ENCODE peak calls at places on chromosomes 1 and 21, in nine cellular contexts. One of them, this sample, is unnamed.

GRCh38 chr1:231584117-231584516 is 42.5 kb upstream of the DISC1 start:
- DNase-seq in prostate gland: no peak
- DNase-seq in GM23338: no peak
- DNase-seq in astrocyte of the spinal cord: peak
- DNase-seq in fibroblast of pulmonary artery: peak
- DNase-seq in fibroblast of lung: peak
- DNase-seq in colonic mucosa: no peak
- DNase-seq in OCI-LY7: peak
- DNase-seq in esophagus muscularis mucosa: no peak
- DNase-seq in this sample: peak

GRCh38 chr1:7561331-7561921 is 209.7 kb upstream of the VAMP3 start:
- DNase-seq in prostate gland: no peak
- DNase-seq in GM23338: peak
- DNase-seq in astrocyte of the spinal cord: no peak
- DNase-seq in fibroblast of pulmonary artery: peak
- DNase-seq in fibroblast of lung: no peak
- DNase-seq in colonic mucosa: no peak
- DNase-seq in OCI-LY7: no peak
- DNase-seq in esophagus muscularis mucosa: no peak
- DNase-seq in this sample: no peak

GRCh38 chr1:94379615-94380014 is 38.6 kb upstream of the ABCD3 start:
- DNase-seq in prostate gland: no peak
- DNase-seq in GM23338: no peak
- DNase-seq in astrocyte of the spinal cord: no peak
- DNase-seq in fibroblast of pulmonary artery: no peak
- DNase-seq in fibroblast of lung: no peak
- DNase-seq in colonic mucosa: peak
- DNase-seq in OCI-LY7: no peak
- DNase-seq in esophagus muscularis mucosa: peak
- DNase-seq in this sample: no peak

GRCh38 chr1:7363481-7363880 is 407.6 kb upstream of the VAMP3 start:
- DNase-seq in prostate gland: no peak
- DNase-seq in GM23338: no peak
- DNase-seq in astrocyte of the spinal cord: no peak
- DNase-seq in fibroblast of pulmonary artery: no peak
- DNase-seq in fibroblast of lung: no peak
- DNase-seq in colonic mucosa: no peak
- DNase-seq in OCI-LY7: no peak
- DNase-seq in esophagus muscularis mucosa: no peak
- DNase-seq in this sample: no peak

GRCh38 chr1:43879996-43880395 is 53.6 kb upstream of the ARTN start:
- DNase-seq in prostate gland: no peak
- DNase-seq in GM23338: no peak
- DNase-seq in astrocyte of the spinal cord: no peak
- DNase-seq in fibroblast of pulmonary artery: no peak
- DNase-seq in fibroblast of lung: no peak
- DNase-seq in colonic mucosa: no peak
- DNase-seq in OCI-LY7: no peak
- DNase-seq in esophagus muscularis mucosa: no peak
- DNase-seq in this sample: no peak

GRCh38 chr21:45064091-45064490 is 10.3 kb upstream of the ADARB1 start:
- DNase-seq in prostate gland: no peak
- DNase-seq in GM23338: no peak
- DNase-seq in astrocyte of the spinal cord: no peak
- DNase-seq in fibroblast of pulmonary artery: no peak
- DNase-seq in fibroblast of lung: no peak
- DNase-seq in colonic mucosa: no peak
- DNase-seq in OCI-LY7: no peak
- DNase-seq in esophagus muscularis mucosa: no peak
- DNase-seq in this sample: no peak

GRCh38 chr1:95043141-95043980 is 29.4 kb downstream of the ALG14 start:
- DNase-seq in prostate gland: peak
- DNase-seq in GM23338: peak
- DNase-seq in astrocyte of the spinal cord: peak
- DNase-seq in fibroblast of pulmonary artery: peak
- DNase-seq in fibroblast of lung: peak
- DNase-seq in colonic mucosa: peak
- DNase-seq in OCI-LY7: peak
- DNase-seq in esophagus muscularis mucosa: peak
- DNase-seq in this sample: no peak

GRCh38 chr1:226104671-226105121 is 42.2 kb downstream of the H3-3A start:
- DNase-seq in prostate gland: no peak
- DNase-seq in GM23338: no peak
- DNase-seq in astrocyte of the spinal cord: no peak
- DNase-seq in fibroblast of pulmonary artery: no peak
- DNase-seq in fibroblast of lung: no peak
- DNase-seq in colonic mucosa: no peak
- DNase-seq in OCI-LY7: no peak
- DNase-seq in esophagus muscularis mucosa: no peak
- DNase-seq in this sample: no peak

GRCh38 chr1:27353166-27353565 is 11.3 kb downstream of the SYTL1 start:
- DNase-seq in prostate gland: no peak
- DNase-seq in GM23338: no peak
- DNase-seq in astrocyte of the spinal cord: no peak
- DNase-seq in fibroblast of pulmonary artery: no peak
- DNase-seq in fibroblast of lung: no peak
- DNase-seq in colonic mucosa: no peak
- DNase-seq in OCI-LY7: no peak
- DNase-seq in esophagus muscularis mucosa: no peak
- DNase-seq in this sample: no peak

GRCh38 chr1:36322085-36322785 is 1.2 kb downstream of the EVA1B start:
- DNase-seq in prostate gland: no peak
- DNase-seq in GM23338: peak
- DNase-seq in astrocyte of the spinal cord: no peak
- DNase-seq in fibroblast of pulmonary artery: peak
- DNase-seq in fibroblast of lung: no peak
- DNase-seq in colonic mucosa: no peak
- DNase-seq in OCI-LY7: no peak
- DNase-seq in esophagus muscularis mucosa: no peak
- DNase-seq in this sample: no peak

GRCh38 chr1:25003457-25004190 is 73.5 kb upstream of the RUNX3 start:
- DNase-seq in prostate gland: no peak
- DNase-seq in GM23338: no peak
- DNase-seq in astrocyte of the spinal cord: peak
- DNase-seq in fibroblast of pulmonary artery: peak
- DNase-seq in fibroblast of lung: peak
- DNase-seq in colonic mucosa: no peak
- DNase-seq in OCI-LY7: no peak
- DNase-seq in esophagus muscularis mucosa: no peak
- DNase-seq in this sample: no peak

GRCh38 chr1:199735660-199736059 is 291.9 kb upstream of the NR5A2 start:
- DNase-seq in prostate gland: no peak
- DNase-seq in GM23338: peak
- DNase-seq in astrocyte of the spinal cord: no peak
- DNase-seq in fibroblast of pulmonary artery: no peak
- DNase-seq in fibroblast of lung: no peak
- DNase-seq in colonic mucosa: no peak
- DNase-seq in OCI-LY7: no peak
- DNase-seq in esophagus muscularis mucosa: no peak
- DNase-seq in this sample: no peak

GRCh38 chr1:54465351-54465811 is 59.2 kb upstream of the SSBP3 start:
- DNase-seq in prostate gland: no peak
- DNase-seq in GM23338: no peak
- DNase-seq in astrocyte of the spinal cord: no peak
- DNase-seq in fibroblast of pulmonary artery: no peak
- DNase-seq in fibroblast of lung: no peak
- DNase-seq in colonic mucosa: no peak
- DNase-seq in OCI-LY7: no peak
- DNase-seq in esophagus muscularis mucosa: no peak
- DNase-seq in this sample: no peak

GRCh38 chr1:178030452-178030851 is 60.6 kb upstream of the SEC16B start:
- DNase-seq in prostate gland: no peak
- DNase-seq in GM23338: no peak
- DNase-seq in astrocyte of the spinal cord: no peak
- DNase-seq in fibroblast of pulmonary artery: no peak
- DNase-seq in fibroblast of lung: no peak
- DNase-seq in colonic mucosa: no peak
- DNase-seq in OCI-LY7: no peak
- DNase-seq in esophagus muscularis mucosa: no peak
- DNase-seq in this sample: no peak

GRCh38 chr1:111203681-111204210 is 3.3 kb upstream of the DENND2D start:
- DNase-seq in prostate gland: peak
- DNase-seq in GM23338: peak
- DNase-seq in astrocyte of the spinal cord: no peak
- DNase-seq in fibroblast of pulmonary artery: peak
- DNase-seq in fibroblast of lung: peak
- DNase-seq in colonic mucosa: peak
- DNase-seq in OCI-LY7: peak
- DNase-seq in esophagus muscularis mucosa: peak
- DNase-seq in this sample: no peak

GRCh38 chr21:19874521-19874920 is 1123.7 kb upstream of the NCAM2 start:
- DNase-seq in prostate gland: no peak
- DNase-seq in GM23338: no peak
- DNase-seq in astrocyte of the spinal cord: no peak
- DNase-seq in fibroblast of pulmonary artery: no peak
- DNase-seq in fibroblast of lung: no peak
- DNase-seq in colonic mucosa: no peak
- DNase-seq in OCI-LY7: no peak
- DNase-seq in esophagus muscularis mucosa: no peak
- DNase-seq in this sample: no peak

GRCh38 chr1:72827285-72827684 is 544.9 kb upstream of the NEGR1 start:
- DNase-seq in prostate gland: no peak
- DNase-seq in GM23338: no peak
- DNase-seq in astrocyte of the spinal cord: peak
- DNase-seq in fibroblast of pulmonary artery: peak
- DNase-seq in fibroblast of lung: peak
- DNase-seq in colonic mucosa: no peak
- DNase-seq in OCI-LY7: no peak
- DNase-seq in esophagus muscularis mucosa: no peak
- DNase-seq in this sample: no peak

GRCh38 chr1:172394167-172394751 is 26.2 kb upstream of the C1orf105 start:
- DNase-seq in prostate gland: no peak
- DNase-seq in GM23338: peak
- DNase-seq in astrocyte of the spinal cord: peak
- DNase-seq in fibroblast of pulmonary artery: no peak
- DNase-seq in fibroblast of lung: peak
- DNase-seq in colonic mucosa: no peak
- DNase-seq in OCI-LY7: peak
- DNase-seq in esophagus muscularis mucosa: no peak
- DNase-seq in this sample: no peak

GRCh38 chr1:66576645-66577044 is 42.7 kb downstream of the SGIP1 start:
- DNase-seq in prostate gland: no peak
- DNase-seq in GM23338: no peak
- DNase-seq in astrocyte of the spinal cord: no peak
- DNase-seq in fibroblast of pulmonary artery: peak
- DNase-seq in fibroblast of lung: peak
- DNase-seq in colonic mucosa: no peak
- DNase-seq in OCI-LY7: no peak
- DNase-seq in esophagus muscularis mucosa: no peak
- DNase-seq in this sample: no peak

GRCh38 chr1:59976194-59977074 is 49.9 kb upstream of the CYP2J2 start:
- DNase-seq in prostate gland: peak
- DNase-seq in GM23338: peak
- DNase-seq in astrocyte of the spinal cord: peak
- DNase-seq in fibroblast of pulmonary artery: peak
- DNase-seq in fibroblast of lung: peak
- DNase-seq in colonic mucosa: peak
- DNase-seq in OCI-LY7: peak
- DNase-seq in esophagus muscularis mucosa: no peak
- DNase-seq in this sample: no peak

GRCh38 chr1:152926091-152926490 is 17.7 kb downstream of the IVL start:
- DNase-seq in prostate gland: no peak
- DNase-seq in GM23338: peak
- DNase-seq in astrocyte of the spinal cord: peak
- DNase-seq in fibroblast of pulmonary artery: no peak
- DNase-seq in fibroblast of lung: peak
- DNase-seq in colonic mucosa: no peak
- DNase-seq in OCI-LY7: peak
- DNase-seq in esophagus muscularis mucosa: no peak
- DNase-seq in this sample: peak

GRCh38 chr1:65792671-65793358 is at the start of gene PDE4B:
- DNase-seq in prostate gland: no peak
- DNase-seq in GM23338: peak
- DNase-seq in astrocyte of the spinal cord: peak
- DNase-seq in fibroblast of pulmonary artery: peak
- DNase-seq in fibroblast of lung: peak
- DNase-seq in colonic mucosa: peak
- DNase-seq in OCI-LY7: no peak
- DNase-seq in esophagus muscularis mucosa: no peak
- DNase-seq in this sample: no peak

GRCh38 chr1:10509823-10510509 is 35.2 kb downstream of the PEX14 start:
- DNase-seq in prostate gland: no peak
- DNase-seq in GM23338: no peak
- DNase-seq in astrocyte of the spinal cord: no peak
- DNase-seq in fibroblast of pulmonary artery: no peak
- DNase-seq in fibroblast of lung: no peak
- DNase-seq in colonic mucosa: no peak
- DNase-seq in OCI-LY7: no peak
- DNase-seq in esophagus muscularis mucosa: no peak
- DNase-seq in this sample: no peak
- H3K4me3 ChIP-seq in prostate gland: no peak
- H3K4me3 ChIP-seq in GM23338: no peak
- H3K4me3 ChIP-seq in astrocyte of the spinal cord: no peak
- H3K4me3 ChIP-seq in fibroblast of pulmonary artery: no peak
- H3K4me3 ChIP-seq in fibroblast of lung: peak
- H3K4me3 ChIP-seq in colonic mucosa: no peak
- H3K4me3 ChIP-seq in OCI-LY7: no peak
- H3K4me3 ChIP-seq in esophagus muscularis mucosa: no peak
- H3K4me3 ChIP-seq in this sample: no peak

DNA sequence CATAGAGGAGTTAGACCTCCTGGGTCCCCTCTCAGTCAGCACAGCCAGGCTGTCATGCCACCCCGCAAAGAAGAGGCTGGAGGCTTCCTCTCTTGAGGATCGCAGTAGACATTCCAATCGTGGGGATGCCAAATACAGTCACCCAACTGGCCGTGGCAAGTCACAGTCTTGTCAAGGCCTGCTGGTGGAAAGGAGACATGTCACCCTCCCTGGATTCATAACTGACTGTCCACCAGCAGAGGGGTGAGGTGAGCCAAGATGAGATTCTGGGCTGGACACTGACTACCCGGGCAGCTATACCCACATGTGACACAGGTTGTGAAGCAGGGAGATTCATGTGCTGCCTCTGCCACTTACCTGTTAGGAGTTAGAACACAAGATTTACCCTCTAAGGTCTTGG is 123.5 kb upstream of the NGF start:
- DNase-seq in prostate gland: no peak
- DNase-seq in GM23338: no peak
- DNase-seq in astrocyte of the spinal cord: no peak
- DNase-seq in fibroblast of pulmonary artery: no peak
- DNase-seq in fibroblast of lung: no peak
- DNase-seq in colonic mucosa: no peak
- DNase-seq in OCI-LY7: no peak
- DNase-seq in esophagus muscularis mucosa: no peak
- DNase-seq in this sample: no peak
- TF ChIP-seq CTCF in prostate gland: no peak
- TF ChIP-seq CTCF in GM23338: no peak
- TF ChIP-seq CTCF in astrocyte of the spinal cord: no peak
- TF ChIP-seq CTCF in fibroblast of pulmonary artery: no peak
- TF ChIP-seq CTCF in fibroblast of lung: no peak
- TF ChIP-seq CTCF in colonic mucosa: no peak
- TF ChIP-seq CTCF in OCI-LY7: no peak
- TF ChIP-seq CTCF in esophagus muscularis mucosa: no peak
- TF ChIP-seq CTCF in this sample: no peak

GRCh38 chr1:22453181-22453580 is 1.5 kb downstream of the ZBTB40 start:
- DNase-seq in prostate gland: no peak
- DNase-seq in GM23338: no peak
- DNase-seq in astrocyte of the spinal cord: no peak
- DNase-seq in fibroblast of pulmonary artery: no peak
- DNase-seq in fibroblast of lung: no peak
- DNase-seq in colonic mucosa: no peak
- DNase-seq in OCI-LY7: no peak
- DNase-seq in esophagus muscularis mucosa: no peak
- DNase-seq in this sample: no peak
- H3K4me3 ChIP-seq in prostate gland: peak
- H3K4me3 ChIP-seq in GM23338: peak
- H3K4me3 ChIP-seq in astrocyte of the spinal cord: peak
- H3K4me3 ChIP-seq in fibroblast of pulmonary artery: peak
- H3K4me3 ChIP-seq in fibroblast of lung: peak
- H3K4me3 ChIP-seq in colonic mucosa: peak
- H3K4me3 ChIP-seq in OCI-LY7: peak
- H3K4me3 ChIP-seq in esophagus muscularis mucosa: no peak
- H3K4me3 ChIP-seq in this sample: no peak

GRCh38 chr1:39919545-39919944 is 17.8 kb upstream of the MYCL start:
- DNase-seq in prostate gland: peak
- DNase-seq in GM23338: peak
- DNase-seq in astrocyte of the spinal cord: peak
- DNase-seq in fibroblast of pulmonary artery: peak
- DNase-seq in fibroblast of lung: peak
- DNase-seq in colonic mucosa: peak
- DNase-seq in OCI-LY7: peak
- DNase-seq in esophagus muscularis mucosa: no peak
- DNase-seq in this sample: no peak
- TF ChIP-seq CTCF in prostate gland: peak
- TF ChIP-seq CTCF in GM23338: peak
- TF ChIP-seq CTCF in astrocyte of the spinal cord: peak
- TF ChIP-seq CTCF in fibroblast of pulmonary artery: peak
- TF ChIP-seq CTCF in fibroblast of lung: peak
- TF ChIP-seq CTCF in colonic mucosa: peak
- TF ChIP-seq CTCF in OCI-LY7: peak
- TF ChIP-seq CTCF in esophagus muscularis mucosa: peak
- TF ChIP-seq CTCF in this sample: peak